ENCODE peak calls at places on chromosome 5, in seven cellular contexts. G is fibroblast of lung; J is AG04450; L is aorta; K is CD8-positive, alpha-beta memory T cell; O is HCT116; R is HL-60. N is an unnamed sample.

GRCh38 chr5:6744841-6745705 is 31.8 kb downstream of the TENT4A start:
- DNase-seq in G (no peak), J (no peak), L (no peak), K (no peak), O (no peak), R (no peak), N (no peak)

GRCh38 chr5:75571547-75571946 is 39.7 kb upstream of the ANKDD1B start:
- DNase-seq in G (no peak), J (no peak), L (no peak), K (no peak), O (no peak), R (no peak), N (no peak)

GRCh38 chr5:157312492-157312891 is 46.6 kb downstream of the CYFIP2 start:
- DNase-seq in G (peak; percentile 65), J (no peak), L (no peak), K (peak; percentile 50), O (peak; percentile 67), R (peak; percentile 45), N (no peak)

GRCh38 chr5:9063615-9064245 is 482.1 kb downstream of the SEMA5A start:
- DNase-seq in G (no peak), J (no peak), L (no peak), K (no peak), O (no peak), R (no peak), N (no peak)

GRCh38 chr5:78362220-78362619 is 1.8 kb downstream of the SCAMP1 start:
- DNase-seq in G (no peak), J (no peak), L (no peak), K (no peak), O (no peak), R (no peak), N (no peak)

GRCh38 chr5:173477320-173478055 is 139.0 kb downstream of the BOD1 start:
- DNase-seq in G (peak; percentile 89), J (no peak), L (no peak), K (no peak), O (no peak), R (no peak), N (no peak)

GRCh38 chr5:83914662-83915418 is 194.2 kb upstream of the HAPLN1 start:
- DNase-seq in G (peak; percentile 88), J (no peak), L (no peak), K (no peak), O (no peak), R (no peak), N (no peak)

GRCh38 chr5:138385660-138386059 is 33.2 kb downstream of the KDM3B start:
- DNase-seq in G (peak; percentile 73), J (no peak), L (no peak), K (no peak), O (no peak), R (no peak), N (no peak)

GRCh38 chr5:172688735-172689572 is 47.9 kb downstream of the NEURL1B start:
- DNase-seq in G (no peak), J (no peak), L (peak; percentile 83), K (no peak), O (no peak), R (no peak), N (no peak)

GRCh38 chr5:7078901-7079300 is 317.0 kb upstream of the ADCY2 start:
- DNase-seq in G (no peak), J (no peak), L (no peak), K (no peak), O (no peak), R (peak; percentile 13), N (peak; percentile 16)

GRCh38 chr5:76204713-76205112 is 121.5 kb downstream of the SV2C start:
- DNase-seq in G (no peak), J (no peak), L (no peak), K (no peak), O (no peak), R (no peak), N (no peak)

GRCh38 chr5:9339206-9339818 is 206.6 kb downstream of the SEMA5A start:
- DNase-seq in G (no peak), J (no peak), L (no peak), K (no peak), O (no peak), R (peak; percentile 4), N (no peak)

GRCh38 chr5:149938272-149938671 is 6.3 kb downstream of the PDE6A start:
- DNase-seq in G (peak; percentile 76), J (no peak), L (peak; percentile 85), K (no peak), O (no peak), R (peak; percentile 56), N (no peak)

GRCh38 chr5:176620333-176620981 is 9.9 kb downstream of the SNCB start:
- DNase-seq in G (no peak), J (no peak), L (no peak), K (peak; percentile 8), O (no peak), R (no peak), N (no peak)

GRCh38 chr5:56402273-56403223 is 169.4 kb upstream of the ANKRD55 start:
- DNase-seq in G (peak; percentile 28), J (no peak), L (no peak), K (no peak), O (no peak), R (no peak), N (no peak)

GRCh38 chr5:132870801-132871200 is 2.7 kb upstream of the LEAP2 start:
- DNase-seq in G (no peak), J (no peak), L (no peak), K (no peak), O (no peak), R (no peak), N (no peak)
- H3K27ac ChIP-seq in G (no peak overlapping the region), J (peak overlapping the region; percentile 11), L (no peak overlapping the region), K (no peak overlapping the region), O (no peak overlapping the region), R (no peak overlapping the region), N (no peak overlapping the region)

GRCh38 chr5:80036621-80037020 is 1.5 kb downstream of the THBS4 start:
- DNase-seq in G (no peak), J (no peak), L (no peak), K (no peak), O (no peak), R (no peak), N (no peak)
- H3K4me3 ChIP-seq in G (no peak overlapping the region), J (no peak overlapping the region), L (no peak overlapping the region), K (no peak overlapping the region), O (no peak overlapping the region), R (no peak overlapping the region), N (no peak overlapping the region)

DNA sequence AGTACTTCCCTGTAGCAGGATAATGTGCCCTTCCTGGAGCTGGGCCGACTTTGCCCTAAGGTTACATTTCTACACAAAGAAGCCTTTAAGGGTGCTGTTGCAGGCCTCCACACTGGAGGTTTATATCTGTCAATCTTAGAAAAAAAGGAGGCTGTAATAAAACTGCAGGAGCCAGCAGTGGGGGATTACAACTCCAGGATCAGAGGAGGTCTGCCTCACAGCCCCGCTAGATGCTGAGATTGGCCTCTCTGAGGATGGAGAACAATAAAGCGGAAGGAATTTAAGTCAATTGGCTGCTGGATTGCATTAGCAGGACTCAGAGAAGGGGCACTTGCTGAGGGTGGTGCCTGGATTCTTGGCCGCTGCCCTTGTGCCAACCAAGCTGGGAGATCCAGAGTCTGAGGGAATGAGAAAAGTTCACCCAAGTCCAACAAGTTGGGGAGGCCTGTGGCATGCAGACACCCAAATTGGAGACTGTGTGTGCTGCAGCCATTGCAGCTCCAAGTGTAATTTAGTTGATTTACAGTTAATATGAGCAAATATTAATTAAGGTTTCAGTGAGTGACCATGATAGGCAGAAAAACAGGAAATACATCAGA is 99.0 kb upstream of the SSBP2 start:
- DNase-seq in G (no peak), J (no peak), L (no peak), K (no peak), O (no peak), R (no peak), N (no peak)
- H3K27ac ChIP-seq in G (no peak overlapping the region), J (no peak overlapping the region), L (peak overlapping the region; percentile 94), K (no peak overlapping the region), O (no peak overlapping the region), R (no peak overlapping the region), N (peak overlapping the region; percentile 96)

GRCh38 chr5:61301345-61301744 is 30.7 kb upstream of the ZSWIM6 start:
- DNase-seq in G (peak; percentile 63), J (peak; percentile 67), L (no peak), K (no peak), O (no peak), R (no peak), N (no peak)
- H3K4me3 ChIP-seq in G (no peak overlapping the region), J (no peak overlapping the region), L (no peak overlapping the region), K (no peak overlapping the region), O (no peak overlapping the region), R (no peak overlapping the region), N (no peak overlapping the region)

DNA sequence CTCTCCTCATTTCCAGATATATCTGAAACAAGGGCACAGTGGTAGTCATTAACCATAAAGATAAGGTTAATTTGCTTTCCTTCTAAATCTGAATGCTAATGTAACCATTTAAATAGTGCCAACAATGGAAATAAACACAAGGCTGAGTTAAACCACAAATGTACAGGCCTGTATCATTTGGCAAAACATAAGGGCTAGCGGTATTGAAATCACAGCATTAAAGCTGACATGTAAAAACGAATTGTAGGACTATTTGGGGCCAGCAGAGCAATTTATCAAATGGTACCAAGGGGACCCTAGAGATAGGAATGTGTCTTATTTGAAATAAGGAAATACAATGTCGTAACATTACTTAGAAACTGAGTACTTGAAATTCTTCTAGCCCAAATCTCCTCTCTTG is 247.5 kb upstream of the RPS23 start:
- DNase-seq in G (peak; percentile 76), J (no peak), L (no peak), K (no peak), O (no peak), R (no peak), N (no peak)
- H3K27ac ChIP-seq in G (no peak overlapping the region), J (no peak overlapping the region), L (no peak overlapping the region), K (no peak overlapping the region), O (no peak overlapping the region), R (no peak overlapping the region), N (no peak overlapping the region)

GRCh38 chr5:73215891-73216610 is 43.1 kb downstream of the TMEM174 start:
- DNase-seq in G (peak; percentile 77), J (peak; percentile 38), L (peak; percentile 95), K (peak; percentile 55), O (peak; percentile 72), R (peak; percentile 33), N (peak; percentile 52)

GRCh38 chr5:73213566-73213998 is 40.6 kb downstream of the TMEM174 start:
- DNase-seq in G (peak; percentile 92), J (peak; percentile 82), L (no peak), K (no peak), O (no peak), R (no peak), N (no peak)

GRCh38 chr5:73218552-73219171 is 45.7 kb downstream of the TMEM174 start:
- DNase-seq in G (peak; percentile 53), J (peak; percentile 39), L (no peak), K (no peak), O (peak; percentile 26), R (no peak), N (no peak)

GRCh38 chr5:73215525-73215890 is 42.5 kb downstream of the TMEM174 start:
- DNase-seq in G (no peak), J (no peak), L (no peak), K (no peak), O (no peak), R (no peak), N (no peak)

GRCh38 chr5:73214921-73215490 is 42.0 kb downstream of the TMEM174 start:
- DNase-seq in G (no peak), J (no peak), L (no peak), K (no peak), O (no peak), R (no peak), N (no peak)
- H3K4me3 ChIP-seq in G (no peak overlapping the region), J (no peak overlapping the region), L (no peak overlapping the region), K (no peak overlapping the region), O (no peak overlapping the region), R (no peak overlapping the region), N (no peak overlapping the region)

N was measured in dorsolateral prefrontal cortex.